ENCODE peak calls at places on chromosome 4, in four cellular contexts. W is endothelial cell; S is PC-9; J is CD8-positive, alpha-beta T cell. P is an unnamed sample.
A peak's percentile ranks its signal among the peaks of the same experiment; 100 is the strongest.

GRCh38 chr4:112031712-112032328 is 113.4 kb upstream of the FAM241A start:
- DNase-seq in S (peak; percentile 46), W (peak; percentile 38), J (no peak), P (peak; percentile 39)

GRCh38 chr4:121784975-121785374 is 16.1 kb upstream of the EXOSC9 start:
- DNase-seq in S (peak; percentile 64), W (no peak), J (no peak), P (no peak)

GRCh38 chr4:165383757-165384156 is 4.9 kb downstream of the CPE start:
- DNase-seq in S (no peak), J (no peak), W (no peak), P (no peak)

GRCh38 chr4:6196324-6196723 is 4.0 kb downstream of the JAKMIP1 start:
- DNase-seq in S (no peak), J (no peak), W (no peak), P (no peak)

GRCh38 chr4:148922497-148922896 is 480.3 kb upstream of the NR3C2 start:
- DNase-seq in S (no peak), J (no peak), W (no peak), P (no peak)

GRCh38 chr4:40316782-40317635 is 18.1 kb upstream of the CHRNA9 start:
- DNase-seq in W (peak; percentile 62), S (peak; percentile 88), J (peak; percentile 39), P (peak; percentile 61)

GRCh38 chr4:118751634-118752293 is 66.6 kb downstream of the METTL14 start:
- DNase-seq in W (no peak), S (no peak), J (no peak), P (no peak)

GRCh38 chr4:9885958-9886357 is 104.5 kb downstream of the DRD5 start:
- DNase-seq in W (no peak), J (no peak), S (no peak), P (no peak)

GRCh38 chr4:137998666-137999429 is 243.3 kb downstream of the SLC7A11 start:
- DNase-seq in J (no peak), W (no peak), S (no peak), P (no peak)

GRCh38 chr4:186188107-186188506 is 3.3 kb upstream of the CYP4V2 start:
- DNase-seq in W (no peak), S (no peak), J (no peak), P (no peak)

GRCh38 chr4:33369366-33369899 is 2649.3 kb downstream of the PCDH7 start:
- DNase-seq in W (no peak), S (no peak), J (no peak), P (no peak)

GRCh38 chr4:25427871-25428270 is 50.8 kb downstream of the ANAPC4 start:
- DNase-seq in S (no peak), W (no peak), J (no peak), P (no peak)

GRCh38 chr4:103773691-103774231 is 54.0 kb upstream of the TACR3 start:
- DNase-seq in W (no peak), J (no peak), S (no peak), P (no peak)

GRCh38 chr4:40055379-40055872 is 1.2 kb upstream of the N4BP2 start:
- DNase-seq in J (no peak), W (no peak), S (no peak), P (peak; percentile 51)

GRCh38 chr4:147019061-147019460 is 73.4 kb upstream of the TTC29 start:
- DNase-seq in S (no peak), W (peak; percentile 68), J (peak; percentile 20), P (peak; percentile 50)

GRCh38 chr4:177948853-177949252 is 506.6 kb upstream of the AGA start:
- DNase-seq in S (no peak), J (no peak), W (no peak), P (no peak)

GRCh38 chr4:36010531-36010930 is 233.8 kb downstream of the ARAP2 start:
- DNase-seq in S (no peak), J (no peak), W (no peak), P (no peak)

GRCh38 chr4:87974856-87975462 is 555 bp upstream of the SPP1 start:
- DNase-seq in W (no peak), S (peak; percentile 65), J (no peak), P (no peak)

GRCh38 chr4:102281171-102281842 is 64.0 kb downstream of the SLC39A8 start:
- DNase-seq in S (no peak), W (no peak), J (no peak), P (no peak)

GRCh38 chr4:184450045-184450444 is 24.3 kb downstream of the IRF2 start:
- DNase-seq in S (no peak), J (no peak), W (no peak), P (no peak)

GRCh38 chr4:87409420-87409939 is 12.9 kb upstream of the NUDT9 start:
- DNase-seq in J (no peak), W (no peak), S (no peak), P (no peak)

GRCh38 chr4:20829958-20830357 is 129.7 kb downstream of the PACRGL start:
- DNase-seq in S (no peak), J (no peak), W (no peak), P (no peak)

GRCh38 chr4:184734758-184735157 is 862 bp upstream of the CENPU start:
- DNase-seq in S (no peak), J (no peak), W (no peak), P (no peak)

GRCh38 chr4:70583952-70584834 is 7.9 kb upstream of the AMBN start:
- DNase-seq in W (no peak), S (peak; percentile 74), J (no peak), P (no peak)

GRCh38 chr4:76308548-76308947 is 2.0 kb downstream of the STBD1 start:
- DNase-seq in S (no peak), J (no peak), W (no peak), P (no peak)

GRCh38 chr4:144572660-144573059 is 73.3 kb upstream of the HHIP start:
- DNase-seq in J (no peak), S (no peak), W (peak; percentile 10), P (no peak)

GRCh38 chr4:158856852-158857251 is 88.0 kb downstream of the FNIP2 start:
- DNase-seq in S (peak; percentile 52), J (no peak), W (no peak), P (peak; percentile 40)

GRCh38 chr4:122539861-122540465 is 80.9 kb downstream of the IL21 start:
- DNase-seq in J (no peak), W (no peak), S (no peak), P (peak; percentile 7)

GRCh38 chr4:105520819-105521790 is 31.3 kb upstream of the ARHGEF38 start:
- DNase-seq in J (no peak), S (no peak), W (peak; percentile 60), P (peak; percentile 49)
- TF ChIP-seq CTCF in J (peak; percentile 24), S (peak; percentile 72), W (peak; percentile 67), P (peak; percentile 42)

DNA sequence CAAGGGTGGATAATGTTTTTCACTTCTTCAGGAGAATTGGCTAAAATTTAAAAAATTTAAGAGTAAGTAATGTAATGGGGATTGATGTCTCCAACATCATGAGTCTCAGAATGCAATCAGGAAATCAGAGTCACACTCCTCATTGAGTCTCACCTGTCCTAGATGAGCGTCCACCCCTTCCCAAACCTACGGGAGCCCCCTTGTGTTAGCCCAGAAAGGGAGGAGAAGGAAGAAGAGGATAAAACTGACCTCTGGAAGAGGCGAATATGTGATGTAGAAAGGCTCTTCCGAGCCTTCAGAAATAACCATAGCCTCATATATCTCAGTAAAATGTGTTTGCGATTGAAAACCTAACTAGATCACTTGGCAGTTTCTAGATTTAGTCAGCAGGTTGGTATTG is 157.1 kb downstream of the DCLK2 start:
- DNase-seq in W (no peak), S (no peak), J (no peak), P (no peak)
- TF ChIP-seq CTCF in W (no peak), S (no peak), J (no peak), P (no peak)

DNA sequence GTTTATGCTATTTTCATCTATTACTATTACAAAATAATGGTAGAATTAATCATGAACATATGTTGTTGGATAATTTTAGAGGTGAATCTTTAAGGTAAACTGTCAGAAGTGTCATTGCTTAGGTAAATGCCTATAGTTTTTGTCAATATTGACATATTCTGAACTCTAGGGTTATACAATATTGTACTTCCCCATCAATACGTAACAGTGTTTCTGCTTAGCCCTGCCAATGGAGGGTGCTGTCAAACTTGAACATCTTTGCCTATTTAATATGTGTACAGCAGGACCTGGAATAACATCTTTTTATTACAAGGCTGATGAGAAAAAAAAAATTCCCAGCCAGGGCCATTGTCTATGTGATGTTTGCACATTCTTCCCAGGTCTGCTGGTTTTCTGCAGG is 40.8 kb downstream of the ARHGAP24 start:
- DNase-seq in W (no peak), S (no peak), J (no peak), P (no peak)
- TF ChIP-seq CTCF in W (no peak), S (no peak), J (no peak), P (no peak)

DNA sequence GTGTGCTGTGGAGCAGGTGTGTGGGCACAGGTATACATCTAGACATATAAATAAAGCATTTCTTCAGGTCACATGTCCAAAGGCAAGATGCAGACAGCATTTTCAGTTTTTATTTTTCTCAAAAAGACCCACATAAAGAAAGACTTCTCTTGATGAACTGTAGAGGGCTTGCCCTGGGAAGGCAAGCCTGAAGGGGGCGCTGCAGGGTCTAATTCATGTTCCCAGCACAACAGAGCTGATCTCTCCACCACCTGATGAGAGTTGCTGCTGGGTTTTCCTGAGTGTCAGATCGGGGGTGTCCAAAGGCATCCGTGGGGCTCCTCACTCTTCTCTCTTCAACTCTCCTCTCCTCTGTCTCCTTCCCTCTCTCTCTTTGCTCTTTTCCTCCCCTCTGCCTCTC is 26.6 kb downstream of the ADRA2C start:
- DNase-seq in J (no peak), S (no peak), W (peak; percentile 63), P (no peak)
- TF ChIP-seq CTCF in J (no peak), S (peak; percentile 31), W (peak; percentile 63), P (peak; percentile 9)

DNA sequence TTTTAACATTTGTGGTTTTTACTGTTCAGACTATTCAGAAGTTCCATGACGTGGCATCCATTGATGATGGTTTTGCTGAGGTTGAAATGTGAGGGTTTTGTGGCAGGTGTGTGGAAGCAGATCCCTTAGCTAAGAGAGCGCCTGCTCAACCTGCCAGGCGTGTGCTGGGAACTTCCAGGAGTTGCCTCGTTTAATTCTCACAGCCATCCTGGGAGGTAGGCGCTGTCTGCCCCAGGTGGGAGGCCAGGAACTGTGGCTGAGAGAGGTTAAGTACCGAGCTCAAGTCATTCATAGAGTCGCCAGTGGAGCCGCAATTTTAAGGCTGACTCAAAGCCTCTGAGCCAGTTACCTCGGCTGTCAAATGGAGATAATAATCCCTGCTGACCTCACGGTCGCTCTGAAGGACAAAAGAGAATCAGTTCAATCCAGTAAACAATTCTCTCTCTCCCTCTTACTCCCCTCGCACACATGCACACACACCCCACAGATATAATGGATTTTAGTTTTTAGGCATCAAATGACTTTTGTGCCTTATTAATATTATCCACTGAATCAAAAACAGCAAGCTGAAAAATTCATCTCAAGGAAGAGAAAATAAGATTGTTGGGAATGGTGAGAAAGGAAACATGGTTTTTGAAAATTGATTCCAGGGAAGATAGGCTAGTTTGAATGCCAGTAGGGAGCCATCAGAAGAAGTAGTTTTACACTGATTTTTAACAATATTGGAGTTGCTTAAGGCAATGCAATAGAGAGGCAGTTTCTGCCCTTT is 171.4 kb downstream of the PTTG2 start:
- DNase-seq in S (no peak), J (peak; percentile 53), W (no peak), P (peak; percentile 51)
- TF ChIP-seq CTCF in S (no peak), J (no peak), W (no peak), P (no peak)

DNA sequence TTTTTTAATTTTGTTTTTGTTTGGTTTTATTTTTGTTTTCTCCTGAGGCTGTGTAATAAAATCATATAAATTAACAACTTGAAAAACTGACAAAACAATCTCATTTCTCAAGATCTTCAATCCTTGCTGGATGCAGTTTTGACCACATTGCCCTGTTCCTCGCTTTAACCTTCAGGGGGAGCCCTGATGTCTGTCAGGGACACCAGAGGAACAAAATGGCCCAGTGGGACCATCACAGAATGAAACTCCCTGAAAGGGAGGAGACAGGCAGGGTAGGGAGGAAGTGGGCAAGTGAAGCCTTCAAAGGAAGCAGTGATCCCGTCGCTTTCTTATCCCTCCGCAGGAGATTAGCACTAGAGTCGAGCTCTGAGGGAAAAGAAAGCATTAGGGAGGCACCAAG is 274.9 kb upstream of the LDB2 start:
- DNase-seq in S (no peak), W (peak; percentile 16), J (no peak), P (no peak)
- TF ChIP-seq CTCF in S (no peak), W (no peak), J (no peak), P (no peak)

P was measured in GM20000.